ENCODE peak calls at places on chromosomes 5 and 9, in ten cellular contexts. F, D, A, U, P, O, K, M, V and G are unnamed samples.

GRCh38 chr5:10913181-10913810 is 152.3 kb upstream of the DAP start:
- DNase-seq in F (no peak), D (no peak), A (no peak), U (no peak), P (no peak), O (no peak), K (no peak), M (no peak), V (no peak), G (no peak)

GRCh38 chr5:42547146-42547545 is 123.9 kb downstream of the GHR start:
- DNase-seq in F (no peak), D (no peak), A (no peak), U (no peak), P (peak), O (no peak), K (no peak), M (no peak), V (peak), G (no peak)

GRCh38 chr9:76371901-76372300 is 22.3 kb downstream of the RFK start:
- DNase-seq in F (no peak), D (no peak), A (no peak), U (no peak), P (peak), O (no peak), K (no peak), M (no peak), V (peak), G (no peak)

GRCh38 chr5:92916036-92916435 is 665.0 kb downstream of the NR2F1-AS1 start:
- DNase-seq in F (no peak), D (no peak), A (no peak), U (no peak), P (peak), O (no peak), K (no peak), M (no peak), V (peak), G (no peak)

GRCh38 chr5:136016945-136017530 is 11.8 kb upstream of the TGFBI start:
- DNase-seq in F (no peak), D (peak), A (no peak), U (no peak), P (peak), O (no peak), K (peak), M (no peak), V (peak), G (no peak)

GRCh38 chr5:776862-777711 is 7.4 kb downstream of the ZDHHC11B start:
- DNase-seq in F (peak), D (no peak), A (peak), U (no peak), P (no peak), O (no peak), K (no peak), M (peak), V (no peak), G (peak)

GRCh38 chr5:155883966-155884555 is 442.9 kb upstream of the SGCD start:
- DNase-seq in F (no peak), D (no peak), A (no peak), U (no peak), P (peak), O (no peak), K (no peak), M (no peak), V (peak), G (no peak)

GRCh38 chr5:157865844-157866243 is 6.9 kb upstream of the CLINT1 start:
- DNase-seq in F (no peak), D (no peak), A (no peak), U (no peak), P (peak), O (no peak), K (no peak), M (no peak), V (peak), G (no peak)

GRCh38 chr9:19171271-19171670 is 44.0 kb upstream of the PLIN2 start:
- DNase-seq in F (no peak), D (no peak), A (no peak), U (no peak), P (no peak), O (no peak), K (no peak), M (no peak), V (no peak), G (no peak)

GRCh38 chr5:96207420-96207819 is 225.6 kb downstream of the PCSK1 start:
- DNase-seq in F (no peak), D (no peak), A (no peak), U (no peak), P (no peak), O (no peak), K (no peak), M (no peak), V (peak), G (no peak)

GRCh38 chr5:180825768-180826525 is 23.3 kb upstream of the MGAT1 start:
- DNase-seq in F (peak), D (no peak), A (no peak), U (peak), P (peak), O (peak), K (peak), M (no peak), V (no peak), G (no peak)

GRCh38 chr9:129619787-129620668 is 873 bp downstream of the C9orf50 start:
- DNase-seq in F (no peak), D (no peak), A (no peak), U (no peak), P (peak), O (no peak), K (no peak), M (peak), V (peak), G (no peak)

GRCh38 chr5:75052461-75053285 is at the start of gene GCNT4:
- DNase-seq in F (peak), D (no peak), A (peak), U (peak), P (peak), O (no peak), K (peak), M (peak), V (peak), G (peak)

GRCh38 chr5:75051217-75051751 is 1.1 kb downstream of the GCNT4 start:
- DNase-seq in F (no peak), D (no peak), A (peak), U (peak), P (no peak), O (no peak), K (no peak), M (peak), V (no peak), G (no peak)

GRCh38 chr5:75055727-75056144 is 3.4 kb upstream of the GCNT4 start:
- DNase-seq in F (no peak), D (no peak), A (no peak), U (no peak), P (peak), O (no peak), K (no peak), M (no peak), V (peak), G (no peak)

GRCh38 chr5:75054110-75054930 is 2.0 kb upstream of the GCNT4 start:
- DNase-seq in F (peak), D (no peak), A (no peak), U (peak), P (peak), O (no peak), K (peak), M (peak), V (no peak), G (peak)

GRCh38 chr5:75053286-75054109 is 1.1 kb upstream of the GCNT4 start:
- DNase-seq in F (peak), D (no peak), A (peak), U (peak), P (peak), O (peak), K (peak), M (peak), V (peak), G (peak)
- TF ChIP-seq CTCF in F (no peak), D (no peak), A (peak), U (peak), P (peak), O (no peak), K (peak), M (no peak), V (peak), G (no peak)

GRCh38 chr5:141968914-141969608 is at the start of gene RNF14:
- DNase-seq in F (peak), D (peak), A (peak), U (peak), P (peak), O (peak), K (peak), M (peak), V (peak), G (peak)
- TF ChIP-seq POLR2A in F (peak), D (peak), A (peak), U (peak), P (peak), O (peak), K (peak), M (no peak), V (peak), G (peak)

DNA sequence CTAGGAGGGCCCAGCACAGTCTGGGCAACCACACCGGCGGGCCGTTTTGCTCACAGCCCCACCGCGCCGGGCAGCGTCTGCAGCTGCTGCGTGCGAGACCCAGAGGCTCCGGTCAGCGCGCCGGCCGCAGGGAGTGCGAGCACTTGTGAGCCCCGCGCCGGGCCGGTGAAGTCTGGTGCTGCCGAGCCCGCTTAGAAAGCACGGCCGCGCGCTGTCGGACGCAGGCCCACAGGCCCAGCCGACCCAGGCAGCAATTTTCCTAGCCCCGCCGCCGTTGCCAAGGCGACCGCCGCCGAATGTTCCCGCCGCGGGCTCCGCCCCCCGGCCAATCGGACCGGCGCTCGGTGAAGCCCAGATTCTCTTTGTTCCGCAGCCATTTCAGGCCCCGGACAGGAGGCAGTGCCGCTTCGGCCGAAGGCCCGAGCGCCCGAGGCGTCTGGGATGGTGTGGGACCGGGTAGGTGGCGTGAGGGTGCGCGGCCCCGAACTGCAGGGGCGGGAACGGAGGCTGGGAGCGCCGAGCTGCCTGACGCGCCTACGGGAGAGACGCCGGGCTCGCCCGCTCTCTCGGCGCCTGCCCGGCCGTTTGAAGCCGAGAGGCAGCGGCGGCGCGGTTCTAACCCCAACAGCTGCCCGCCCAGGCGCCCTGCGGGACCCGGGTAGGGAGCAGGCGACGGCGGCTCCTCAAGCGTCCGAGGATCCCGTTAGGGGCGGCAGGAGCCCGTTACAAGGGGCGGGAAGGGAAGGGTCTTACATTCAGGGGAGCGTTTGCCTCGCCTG is at the start of gene TNPO1:
- DNase-seq in F (peak), D (peak), A (peak), U (peak), P (peak), O (peak), K (peak), M (peak), V (peak), G (peak)
- TF ChIP-seq CTCF in F (no peak), D (no peak), A (no peak), U (no peak), P (peak), O (no peak), K (no peak), M (peak), V (no peak), G (no peak)

DNA sequence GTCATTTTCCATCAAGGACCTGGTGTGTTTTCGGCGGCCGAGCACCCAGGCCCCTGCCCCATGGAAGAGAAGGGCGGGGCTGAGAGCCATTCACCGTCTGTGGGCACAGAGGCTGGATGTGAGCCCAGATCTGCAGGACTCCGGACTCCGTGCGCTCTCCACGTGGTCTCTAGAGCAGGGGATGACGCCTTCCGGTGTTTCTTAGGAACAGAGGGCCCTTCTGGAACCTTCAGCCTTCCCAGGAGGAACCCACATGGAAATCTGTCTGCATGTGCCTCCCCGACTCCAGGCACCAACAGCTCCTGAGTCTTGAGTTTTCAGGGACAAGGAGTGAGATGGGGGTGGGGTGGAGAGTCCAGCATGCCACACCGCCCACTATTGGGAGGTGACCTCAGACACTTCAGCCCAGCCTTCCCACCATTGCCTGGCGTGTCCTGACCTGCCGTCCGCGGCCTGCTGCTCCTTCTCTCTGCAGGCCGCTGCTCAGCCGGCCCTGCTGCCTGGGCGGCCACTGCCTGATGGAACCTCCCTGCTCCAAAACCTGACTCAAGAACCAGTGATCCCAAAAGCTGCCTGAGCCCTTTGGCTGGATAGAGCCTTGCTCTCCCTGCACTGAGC is 2.4 kb upstream of the RXRA start:
- DNase-seq in F (peak), D (peak), A (peak), U (peak), P (no peak), O (peak), K (peak), M (peak), V (no peak), G (peak)
- TF ChIP-seq POLR2A in F (no peak), D (no peak), A (no peak), U (no peak), P (no peak), O (no peak), K (no peak), M (no peak), V (no peak), G (no peak)

GRCh38 chr9:135479469-135480052 is at the start of gene PPP1R26:
- DNase-seq in F (no peak), D (no peak), A (no peak), U (peak), P (no peak), O (no peak), K (no peak), M (no peak), V (peak), G (peak)

GRCh38 chr9:135478191-135478590 is 1.4 kb upstream of the PPP1R26 start:
- DNase-seq in F (no peak), D (no peak), A (no peak), U (no peak), P (no peak), O (no peak), K (no peak), M (no peak), V (no peak), G (no peak)

GRCh38 chr9:135480071-135480941 is 724 bp downstream of the PPP1R26 start:
- DNase-seq in F (no peak), D (no peak), A (peak), U (peak), P (peak), O (no peak), K (no peak), M (peak), V (peak), G (peak)

GRCh38 chr9:135480942-135481315 is 1.3 kb downstream of the PPP1R26 start:
- DNase-seq in F (no peak), D (no peak), A (no peak), U (no peak), P (no peak), O (no peak), K (no peak), M (no peak), V (no peak), G (no peak)

DNA sequence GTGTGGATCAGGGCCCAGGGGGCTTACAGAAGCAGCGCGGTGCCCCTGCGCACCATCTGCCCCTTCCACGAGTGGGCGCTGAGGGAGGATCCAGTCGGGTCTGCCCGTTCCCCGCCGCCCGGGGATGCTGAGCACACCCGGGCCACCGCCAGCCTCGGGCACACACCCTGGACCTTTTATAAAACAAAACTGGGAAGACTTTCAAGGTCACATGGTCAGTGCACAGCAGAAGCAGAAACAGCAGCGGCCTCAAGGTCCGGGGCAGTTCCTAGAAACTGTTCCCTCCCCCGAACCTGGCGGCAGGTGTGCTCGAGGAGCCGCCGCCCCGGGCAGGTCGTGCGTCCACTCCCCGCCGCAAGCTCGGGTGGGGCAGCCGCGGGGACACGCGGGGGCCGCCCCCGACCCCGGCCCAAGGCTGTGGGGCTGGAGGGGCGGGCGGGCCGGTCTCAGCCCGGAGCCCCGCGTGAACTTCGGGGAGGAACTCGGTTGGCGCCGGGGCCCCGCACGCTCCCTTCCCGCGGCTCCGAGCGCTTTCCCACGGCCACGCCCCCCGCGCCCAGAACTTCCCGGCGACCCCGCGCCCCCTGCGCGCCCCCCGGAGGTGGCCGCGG is 619 bp upstream of the PPP1R26 start:
- DNase-seq in F (no peak), D (no peak), A (peak), U (peak), P (no peak), O (no peak), K (peak), M (peak), V (peak), G (peak)
- TF ChIP-seq CTCF in F (peak), D (no peak), A (no peak), U (no peak), P (peak), O (no peak), K (peak), M (no peak), V (peak), G (no peak)

GRCh38 chr5:98954392-98955028 is 25.7 kb upstream of the CHD1 start:
- DNase-seq in F (no peak), D (no peak), A (no peak), U (no peak), P (no peak), O (no peak), K (no peak), M (no peak), V (no peak), G (no peak)
- TF ChIP-seq POLR2A in F (no peak), D (no peak), A (no peak), U (no peak), P (no peak), O (no peak), K (no peak), M (no peak), V (no peak), G (no peak)

GRCh38 chr9:35756275-35756742 is 2.2 kb upstream of the MSMP start:
- DNase-seq in F (peak), D (peak), A (no peak), U (peak), P (no peak), O (peak), K (peak), M (peak), V (no peak), G (no peak)
- TF ChIP-seq CTCF in F (peak), D (no peak), A (peak), U (peak), P (peak), O (peak), K (peak), M (peak), V (peak), G (peak)

DNA sequence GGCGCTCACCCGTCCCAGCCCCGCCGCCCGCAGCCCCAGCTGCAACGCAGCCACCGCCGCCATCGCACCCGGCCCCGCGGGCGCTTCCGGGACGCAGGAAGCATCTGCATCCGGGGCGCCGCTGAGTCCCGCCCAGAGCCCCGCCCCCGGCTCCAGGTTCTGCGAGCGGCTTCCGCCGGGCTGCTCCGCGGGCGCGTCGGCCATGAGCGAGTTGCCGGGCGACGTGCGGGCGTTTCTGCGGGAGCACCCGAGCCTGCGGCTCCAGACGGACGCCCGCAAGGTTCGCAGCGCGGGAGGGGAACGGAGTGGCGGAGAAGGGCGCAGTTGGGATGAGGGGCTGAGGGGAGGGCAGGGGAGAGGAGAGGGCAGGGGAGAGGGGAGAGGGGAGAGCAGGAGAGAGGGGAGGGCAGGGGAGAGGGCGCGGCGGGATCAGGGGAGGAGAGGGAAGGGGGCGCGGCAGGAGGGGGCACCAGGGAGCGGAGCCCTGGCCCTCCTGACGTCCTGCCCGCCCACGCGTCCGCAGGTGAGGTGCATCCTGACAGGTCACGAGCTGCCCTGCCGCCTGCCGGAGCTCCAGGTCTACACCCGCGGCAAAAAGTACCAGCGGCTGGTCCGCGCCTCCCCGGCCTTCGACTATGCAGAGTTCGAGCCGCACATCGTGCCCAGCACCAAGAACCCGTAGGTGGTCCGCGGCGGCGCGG is at the start of the genes SURF1 and SURF2:
- DNase-seq in F (peak), D (no peak), A (peak), U (peak), P (peak), O (peak), K (peak), M (peak), V (peak), G (peak)
- TF ChIP-seq POLR2A in F (peak), D (peak), A (peak), U (peak), P (peak), O (peak), K (peak), M (no peak), V (peak), G (no peak)

DNA sequence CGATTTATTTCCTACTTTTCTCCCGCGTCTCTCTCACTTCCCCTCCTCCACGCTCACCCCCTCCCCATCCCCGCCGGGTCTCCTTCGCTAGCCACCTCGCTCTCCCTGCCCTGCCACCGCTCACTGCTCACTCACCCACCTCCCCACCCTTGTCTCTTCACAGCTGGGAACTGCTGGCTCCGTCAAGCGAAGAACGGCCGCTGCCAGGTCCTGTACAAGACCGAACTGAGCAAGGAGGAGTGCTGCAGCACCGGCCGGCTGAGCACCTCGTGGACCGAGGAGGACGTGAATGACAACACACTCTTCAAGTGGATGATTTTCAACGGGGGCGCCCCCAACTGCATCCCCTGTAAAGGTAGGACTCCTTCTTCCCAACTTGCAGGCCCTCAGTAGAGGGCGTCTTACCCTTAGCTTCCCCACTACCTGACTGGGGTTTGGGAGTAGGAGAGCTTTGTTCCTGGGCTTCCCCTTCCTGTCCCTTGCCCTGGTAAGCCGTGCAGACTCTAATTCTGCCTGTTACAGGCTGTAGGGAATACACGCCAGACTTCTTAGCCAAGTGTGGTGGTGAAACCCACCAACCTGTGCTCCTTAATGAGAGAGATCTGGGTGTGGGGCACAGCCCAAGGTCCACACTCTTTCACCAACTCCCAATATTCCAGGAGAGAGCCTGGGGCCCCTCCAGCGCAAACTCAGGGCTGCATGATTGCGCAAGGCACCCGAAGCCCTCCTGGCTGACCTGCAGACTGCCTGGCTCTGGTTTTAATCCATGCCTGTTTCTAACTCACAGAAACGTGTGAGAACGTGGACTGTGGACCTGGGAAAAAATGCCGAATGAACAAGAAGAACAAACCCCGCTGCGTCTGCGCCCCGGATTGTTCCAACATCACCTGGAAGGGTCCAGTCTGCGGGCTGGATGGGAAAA is 2.5 kb downstream of the FST start:
- DNase-seq in F (peak), D (no peak), A (peak), U (peak), P (peak), O (peak), K (peak), M (peak), V (peak), G (peak)
- TF ChIP-seq CTCF in F (peak), D (peak), A (no peak), U (no peak), P (peak), O (no peak), K (no peak), M (no peak), V (peak), G (no peak)